ENCODE peak calls at places on chromosomes 11 and 22, in six cellular contexts. E is IMR-90, Y is neuronal stem cell, B is mesenchymal stem cell, R is H9, G is trophoblast cell. Q is an unnamed sample.

GRCh38 chr11:1791912-1792311 is 28.2 kb upstream of the CTSD start:
- DNase-seq in E (no peak), Y (no peak), B (no peak), R (no peak), G (no peak), Q (no peak)

GRCh38 chr11:115499891-115500290 is 4.3 kb downstream of the CADM1 start:
- DNase-seq in E (no peak), Y (no peak), B (no peak), R (no peak), G (no peak), Q (no peak)

GRCh38 chr11:121892131-121892681 is 223.8 kb downstream of the BLID start:
- DNase-seq in E (peak), Y (no peak), B (peak), R (peak), G (peak), Q (peak)

GRCh38 chr22:22400099-22400498 is 108.4 kb downstream of the ZNF280B start:
- DNase-seq in E (no peak), Y (no peak), B (no peak), R (no peak), G (no peak), Q (no peak)

GRCh38 chr11:58770627-58771457 is 39.1 kb upstream of the GLYAT start:
- DNase-seq in E (peak), Y (no peak), B (no peak), R (no peak), G (peak), Q (no peak)

GRCh38 chr11:66907751-66908173 is 50.4 kb downstream of the PC start:
- DNase-seq in E (no peak), Y (no peak), B (peak), R (no peak), G (no peak), Q (no peak)

GRCh38 chr11:46856605-46857339 is 10.7 kb upstream of the CKAP5 start:
- DNase-seq in E (no peak), Y (no peak), B (no peak), R (no peak), G (no peak), Q (no peak)

GRCh38 chr22:49650336-49651241 is 177.1 kb downstream of the BRD1 start:
- DNase-seq in E (no peak), Y (no peak), B (no peak), R (no peak), G (no peak), Q (no peak)

GRCh38 chr22:49295465-49295743 is 532.3 kb downstream of the BRD1 start:
- DNase-seq in E (no peak), Y (no peak), B (no peak), R (peak), G (no peak), Q (no peak)

GRCh38 chr11:1695548-1696108 is 1.4 kb upstream of the KRTAP5-6 start:
- DNase-seq in E (no peak), Y (no peak), B (no peak), R (no peak), G (no peak), Q (no peak)

GRCh38 chr11:67435031-67435726 is 2.3 kb downstream of the PTPRCAP start:
- DNase-seq in E (no peak), Y (no peak), B (no peak), R (no peak), G (no peak), Q (no peak)

GRCh38 chr22:50665212-50665611 is 7.4 kb upstream of the SHANK3 start:
- DNase-seq in E (no peak), Y (no peak), B (no peak), R (no peak), G (no peak), Q (no peak)

DNA sequence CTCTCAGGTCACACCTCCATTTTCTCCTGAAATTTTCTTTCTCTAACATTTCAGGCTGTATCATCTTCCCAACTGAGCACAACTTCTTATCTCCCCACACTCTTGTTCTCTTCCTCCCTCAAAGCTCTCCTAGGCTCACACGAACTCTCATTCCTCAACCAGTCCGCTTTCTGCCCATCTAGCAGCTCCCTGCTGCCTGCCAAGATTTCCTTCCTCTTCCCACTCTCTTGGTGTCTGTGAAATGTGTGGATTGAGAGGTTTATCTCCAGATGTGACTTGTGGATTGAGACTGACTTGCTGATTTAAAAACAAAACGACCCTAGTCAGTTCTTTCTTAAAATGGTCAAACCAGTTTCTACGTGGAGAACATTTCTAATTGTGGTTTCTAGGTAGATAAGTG is 106.3 kb downstream of the MTNR1B start:
- DNase-seq in E (no peak), Y (no peak), B (no peak), R (no peak), G (no peak), Q (peak)
- H2BK120ac ChIP-seq in E (no peak), Y (no peak), B (no peak), R (no peak), G (no peak), Q (no peak)

GRCh38 chr22:36315325-36315724 is 62.4 kb downstream of the APOL1 start:
- DNase-seq in E (no peak), Y (no peak), B (no peak), R (no peak), G (no peak), Q (no peak)
- H3K4me2 ChIP-seq in E (no peak), Y (no peak), B (no peak), R (no peak), G (no peak), Q (no peak)

GRCh38 chr11:65479184-65480145 is 19.4 kb upstream of the MALAT1 start:
- DNase-seq in E (peak), Y (no peak), B (peak), R (peak), G (peak), Q (peak)

GRCh38 chr11:65476632-65477270 is 22.1 kb upstream of the MALAT1 start:
- DNase-seq in E (no peak), Y (no peak), B (peak), R (no peak), G (peak), Q (no peak)

GRCh38 chr11:65477271-65478029 is 21.4 kb upstream of the MALAT1 start:
- DNase-seq in E (peak), Y (peak), B (peak), R (peak), G (peak), Q (peak)

GRCh38 chr11:65482306-65482850 is 16.5 kb upstream of the MALAT1 start:
- DNase-seq in E (no peak), Y (no peak), B (no peak), R (no peak), G (no peak), Q (no peak)

DNA sequence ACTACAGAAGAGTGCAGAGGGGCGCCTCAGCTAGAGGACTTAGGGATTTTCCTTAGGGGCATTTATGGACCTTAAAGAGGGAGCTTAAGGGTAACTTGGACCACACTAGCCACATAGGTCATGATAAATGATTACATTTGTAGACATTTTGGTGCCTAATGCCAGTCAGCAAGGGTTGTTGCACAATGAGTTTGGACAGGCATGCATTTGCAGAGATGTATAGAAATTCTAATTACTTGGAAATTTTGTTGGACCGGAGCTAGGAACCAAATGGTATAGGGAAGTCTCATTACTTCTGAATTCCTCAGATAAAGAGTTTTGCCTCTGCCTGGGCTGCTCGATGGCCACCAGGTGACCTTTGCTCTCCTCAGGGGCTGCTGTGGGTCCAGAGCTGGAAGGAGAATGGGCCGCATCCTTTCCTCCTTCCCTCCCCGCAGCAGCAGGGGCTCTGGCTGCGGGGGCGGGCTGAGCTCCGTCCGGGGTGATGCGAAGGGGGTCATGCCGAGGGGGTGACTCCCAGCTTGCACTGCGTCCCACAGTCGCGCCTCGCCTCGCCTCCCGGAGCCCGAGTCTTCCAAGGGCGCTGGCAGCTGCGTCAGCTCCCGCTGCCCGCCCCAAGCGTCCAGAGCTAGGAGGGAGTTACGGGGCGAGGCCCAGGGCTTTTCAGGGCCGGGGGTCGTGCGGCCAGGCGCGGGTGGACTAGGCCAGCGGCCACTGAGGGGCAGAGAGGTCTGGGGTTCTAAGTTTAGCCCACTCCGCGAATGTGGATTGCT is 20.2 kb upstream of the MALAT1 start:
- DNase-seq in E (peak), Y (no peak), B (no peak), R (no peak), G (peak), Q (no peak)
- H2BK5ac ChIP-seq in E (peak), Y (peak), B (peak), R (no peak), G (peak), Q (no peak)

DNA sequence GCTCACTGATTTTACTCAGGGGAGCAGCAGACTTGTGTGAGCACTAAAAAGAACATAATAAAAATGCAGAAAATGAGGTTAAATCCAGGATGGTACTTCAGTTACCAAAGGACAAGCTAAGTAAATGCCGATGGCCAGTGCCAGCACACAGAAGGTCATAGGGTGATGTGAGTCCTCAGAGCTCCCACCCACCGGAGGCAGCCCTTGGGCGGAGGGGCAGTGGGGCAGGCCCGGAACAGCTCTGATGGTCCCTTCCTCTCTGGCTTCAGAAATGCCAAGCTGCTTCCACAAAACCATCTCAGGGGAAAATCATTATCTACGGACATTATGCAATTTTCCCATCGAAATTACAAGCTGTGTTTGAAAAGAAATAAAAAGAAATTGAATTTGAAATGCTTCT is 124.5 kb downstream of the RRAS2 start:
- DNase-seq in E (no peak), Y (no peak), B (no peak), R (no peak), G (no peak), Q (no peak)
- H2BK120ac ChIP-seq in E (no peak), Y (no peak), B (no peak), R (no peak), G (no peak), Q (no peak)

GRCh38 chr22:17257578-17257977 is 38.3 kb upstream of the ADA2 start:
- DNase-seq in E (no peak), Y (no peak), B (no peak), R (no peak), G (no peak), Q (no peak)
- H3K4me2 ChIP-seq in E (no peak), Y (peak), B (no peak), R (peak), G (peak), Q (peak)

GRCh38 chr11:64648551-64648950 is 57.5 kb downstream of the SLC22A12 start:
- DNase-seq in E (no peak), Y (no peak), B (no peak), R (no peak), G (no peak), Q (no peak)
- H2BK5ac ChIP-seq in E (no peak), Y (no peak), B (no peak), R (no peak), G (no peak), Q (no peak)

GRCh38 chr22:35379146-35379993 is 1.5 kb upstream of the HMOX1 start:
- DNase-seq in E (no peak), Y (no peak), B (no peak), R (no peak), G (peak), Q (peak)

GRCh38 chr22:35375031-35375430 is 5.9 kb upstream of the HMOX1 start:
- DNase-seq in E (peak), Y (no peak), B (no peak), R (no peak), G (no peak), Q (no peak)

GRCh38 chr22:35377735-35378134 is 3.2 kb upstream of the HMOX1 start:
- DNase-seq in E (no peak), Y (no peak), B (no peak), R (peak), G (no peak), Q (peak)

GRCh38 chr22:35378547-35379078 is 2.3 kb upstream of the HMOX1 start:
- DNase-seq in E (no peak), Y (no peak), B (no peak), R (no peak), G (peak), Q (peak)

GRCh38 chr22:35376728-35377472 is 4.0 kb upstream of the HMOX1 start:
- DNase-seq in E (peak), Y (peak), B (peak), R (peak), G (peak), Q (peak)
- H2BK120ac ChIP-seq in E (peak), Y (no peak), B (peak), R (no peak), G (peak), Q (peak)

GRCh38 chr11:3052109-3052479 is 5.1 kb downstream of the CARS1 start:
- DNase-seq in E (no peak), Y (no peak), B (no peak), R (no peak), G (no peak), Q (no peak)
- H3K4me2 ChIP-seq in E (no peak), Y (no peak), B (peak), R (no peak), G (no peak), Q (no peak)

GRCh38 chr11:86955111-86955673 is at the start of gene FZD4:
- DNase-seq in E (peak), Y (peak), B (peak), R (peak), G (peak), Q (peak)

GRCh38 chr11:86958259-86958658 is 3.1 kb upstream of the FZD4 start:
- DNase-seq in E (no peak), Y (no peak), B (no peak), R (no peak), G (no peak), Q (no peak)

GRCh38 chr11:86954288-86955110 is 696 bp downstream of the FZD4 start:
- DNase-seq in E (no peak), Y (no peak), B (peak), R (peak), G (no peak), Q (peak)

GRCh38 chr11:86952933-86953637 is 2.1 kb downstream of the FZD4 start:
- DNase-seq in E (peak), Y (no peak), B (peak), R (no peak), G (no peak), Q (no peak)

DNA sequence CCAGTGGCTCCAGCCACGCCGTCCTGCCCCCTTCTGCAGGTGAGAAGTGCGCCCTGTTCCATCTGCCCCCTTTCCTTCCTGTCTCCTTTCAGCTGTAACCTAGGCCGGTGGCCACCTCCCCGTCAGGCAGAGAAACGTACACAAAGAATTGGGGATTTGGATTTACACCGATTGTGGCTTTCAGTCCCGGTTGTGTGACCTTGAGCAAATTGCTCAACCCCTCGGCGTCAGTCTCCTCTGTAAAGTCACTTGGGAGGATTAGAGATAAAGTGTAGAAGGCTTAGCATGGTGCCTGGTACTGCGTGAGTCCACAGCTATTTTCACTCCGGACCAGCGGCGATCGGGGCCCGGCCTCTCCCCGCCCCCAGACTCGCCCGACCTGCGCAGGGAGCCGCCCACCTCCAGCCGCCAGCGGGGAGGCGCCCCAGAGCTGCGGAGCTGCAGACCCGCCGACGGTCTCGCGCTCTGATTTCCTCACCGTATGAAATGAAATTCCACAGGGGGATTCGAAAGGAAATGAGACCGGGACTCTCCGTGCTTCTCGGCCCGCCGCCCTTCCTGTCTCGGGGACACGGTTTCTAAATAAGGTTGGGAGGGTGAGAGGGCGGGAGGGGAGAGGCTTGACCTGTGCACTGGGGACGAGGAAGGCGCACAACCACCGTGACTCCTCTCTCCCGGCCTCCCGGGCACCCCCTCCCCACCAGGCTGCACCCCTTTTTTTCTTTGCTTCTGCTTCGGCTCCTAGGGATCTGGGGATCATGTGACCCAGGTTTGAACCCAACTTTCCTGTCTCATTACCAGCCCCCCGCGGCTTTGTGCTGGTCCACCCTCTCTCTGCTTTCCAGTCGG is 703 bp upstream of the FZD4 start:
- DNase-seq in E (peak), Y (peak), B (peak), R (peak), G (peak), Q (peak)
- H2BK5ac ChIP-seq in E (peak), Y (peak), B (no peak), R (no peak), G (peak), Q (peak)

DNA sequence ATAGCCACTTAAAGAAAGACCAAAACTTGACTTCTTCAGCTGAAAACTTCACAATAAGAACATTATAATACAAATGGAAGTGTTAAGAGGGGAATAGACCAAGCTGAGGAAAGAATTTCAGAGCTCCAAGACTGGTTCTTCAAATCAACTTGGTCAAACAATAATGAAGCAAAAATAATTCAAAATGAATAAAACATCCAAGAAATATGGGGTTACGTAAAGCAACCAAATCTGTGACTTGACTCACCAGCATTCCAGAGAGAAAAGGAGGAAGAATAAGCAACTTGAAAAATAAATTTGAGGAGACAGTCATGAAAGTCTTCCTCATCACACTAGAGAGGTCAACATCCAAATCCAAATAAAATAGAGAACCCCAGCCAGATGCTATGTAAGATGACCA is 31.4 kb downstream of the XKR3 start:
- DNase-seq in E (no peak), Y (no peak), B (no peak), R (no peak), G (no peak), Q (no peak)
- H2BK120ac ChIP-seq in E (no peak), Y (no peak), B (no peak), R (no peak), G (no peak), Q (no peak)